ENCODE peak calls at places on chromosomes 13 and 19, in nine cellular contexts. One of them, this sample, is unnamed.

GRCh38 chr19:49847731-49848696 is 2.9 kb upstream of the PTOV1 start:
- DNase-seq in neural progenitor cell: no peak
- DNase-seq in GM23248: peak
- DNase-seq in MM.1S: no peak
- DNase-seq in OCI-LY7: no peak
- DNase-seq in HCT116: peak
- DNase-seq in PC-3: peak
- DNase-seq in hepatocyte: no peak
- DNase-seq in GM23338: no peak
- DNase-seq in this sample: no peak

GRCh38 chr19:30453768-30454167 is 81.6 kb downstream of the ZNF536 start:
- DNase-seq in neural progenitor cell: no peak
- DNase-seq in GM23248: no peak
- DNase-seq in MM.1S: no peak
- DNase-seq in OCI-LY7: no peak
- DNase-seq in HCT116: no peak
- DNase-seq in PC-3: no peak
- DNase-seq in hepatocyte: no peak
- DNase-seq in GM23338: no peak
- DNase-seq in this sample: no peak

GRCh38 chr13:53206455-53206854 is 177.8 kb downstream of the OLFM4 start:
- DNase-seq in neural progenitor cell: no peak
- DNase-seq in GM23248: peak
- DNase-seq in MM.1S: no peak
- DNase-seq in OCI-LY7: peak
- DNase-seq in HCT116: no peak
- DNase-seq in PC-3: peak
- DNase-seq in hepatocyte: no peak
- DNase-seq in GM23338: peak
- DNase-seq in this sample: peak

GRCh38 chr19:53877361-53877766 is 4.6 kb upstream of the PRKCG start:
- DNase-seq in neural progenitor cell: no peak
- DNase-seq in GM23248: peak
- DNase-seq in MM.1S: no peak
- DNase-seq in OCI-LY7: no peak
- DNase-seq in HCT116: no peak
- DNase-seq in PC-3: no peak
- DNase-seq in hepatocyte: no peak
- DNase-seq in GM23338: peak
- DNase-seq in this sample: no peak

GRCh38 chr13:89967701-89968100 is 1379.8 kb upstream of the MIR17HG start:
- DNase-seq in neural progenitor cell: no peak
- DNase-seq in GM23248: no peak
- DNase-seq in MM.1S: no peak
- DNase-seq in OCI-LY7: no peak
- DNase-seq in HCT116: no peak
- DNase-seq in PC-3: no peak
- DNase-seq in hepatocyte: no peak
- DNase-seq in GM23338: no peak
- DNase-seq in this sample: no peak

GRCh38 chr13:51995677-51996551 is 15.3 kb downstream of the ATP7B start:
- DNase-seq in neural progenitor cell: peak
- DNase-seq in GM23248: no peak
- DNase-seq in MM.1S: no peak
- DNase-seq in OCI-LY7: no peak
- DNase-seq in HCT116: no peak
- DNase-seq in PC-3: no peak
- DNase-seq in hepatocyte: no peak
- DNase-seq in GM23338: peak
- DNase-seq in this sample: no peak

GRCh38 chr13:97211986-97212385 is 10.1 kb upstream of the MBNL2 start:
- DNase-seq in neural progenitor cell: no peak
- DNase-seq in GM23248: no peak
- DNase-seq in MM.1S: no peak
- DNase-seq in OCI-LY7: no peak
- DNase-seq in HCT116: no peak
- DNase-seq in PC-3: no peak
- DNase-seq in hepatocyte: no peak
- DNase-seq in GM23338: no peak
- DNase-seq in this sample: no peak

GRCh38 chr19:13396256-13397080 is 109.8 kb downstream of the CACNA1A start:
- DNase-seq in neural progenitor cell: peak
- DNase-seq in GM23248: peak
- DNase-seq in MM.1S: no peak
- DNase-seq in OCI-LY7: peak
- DNase-seq in HCT116: peak
- DNase-seq in PC-3: peak
- DNase-seq in hepatocyte: peak
- DNase-seq in GM23338: peak
- DNase-seq in this sample: no peak

GRCh38 chr13:85383291-85383690 is 415.9 kb downstream of the SLITRK6 start:
- DNase-seq in neural progenitor cell: no peak
- DNase-seq in GM23248: no peak
- DNase-seq in MM.1S: no peak
- DNase-seq in OCI-LY7: peak
- DNase-seq in HCT116: no peak
- DNase-seq in PC-3: no peak
- DNase-seq in hepatocyte: no peak
- DNase-seq in GM23338: no peak
- DNase-seq in this sample: no peak

GRCh38 chr13:85381082-85381481 is 418.1 kb downstream of the SLITRK6 start:
- DNase-seq in neural progenitor cell: no peak
- DNase-seq in GM23248: no peak
- DNase-seq in MM.1S: no peak
- DNase-seq in OCI-LY7: no peak
- DNase-seq in HCT116: no peak
- DNase-seq in PC-3: peak
- DNase-seq in hepatocyte: no peak
- DNase-seq in GM23338: no peak
- DNase-seq in this sample: no peak

GRCh38 chr13:85386424-85386823 is 412.8 kb downstream of the SLITRK6 start:
- DNase-seq in neural progenitor cell: peak
- DNase-seq in GM23248: no peak
- DNase-seq in MM.1S: no peak
- DNase-seq in OCI-LY7: peak
- DNase-seq in HCT116: no peak
- DNase-seq in PC-3: no peak
- DNase-seq in hepatocyte: no peak
- DNase-seq in GM23338: no peak
- DNase-seq in this sample: peak
- TF ChIP-seq EZH2phosphoT487 in neural progenitor cell: no peak
- TF ChIP-seq EZH2phosphoT487 in GM23248: no peak
- TF ChIP-seq EZH2phosphoT487 in MM.1S: no peak
- TF ChIP-seq EZH2phosphoT487 in OCI-LY7: no peak
- TF ChIP-seq EZH2phosphoT487 in HCT116: no peak
- TF ChIP-seq EZH2phosphoT487 in PC-3: no peak
- TF ChIP-seq EZH2phosphoT487 in hepatocyte: no peak
- TF ChIP-seq EZH2phosphoT487 in GM23338: no peak
- TF ChIP-seq EZH2phosphoT487 in this sample: no peak

GRCh38 chr13:39485314-39485700 is 117.7 kb downstream of the LHFPL6 start:
- DNase-seq in neural progenitor cell: no peak
- DNase-seq in GM23248: peak
- DNase-seq in MM.1S: no peak
- DNase-seq in OCI-LY7: no peak
- DNase-seq in HCT116: no peak
- DNase-seq in PC-3: no peak
- DNase-seq in hepatocyte: no peak
- DNase-seq in GM23338: no peak
- DNase-seq in this sample: no peak
- TF ChIP-seq EZH2phosphoT487 in neural progenitor cell: no peak
- TF ChIP-seq EZH2phosphoT487 in GM23248: no peak
- TF ChIP-seq EZH2phosphoT487 in MM.1S: no peak
- TF ChIP-seq EZH2phosphoT487 in OCI-LY7: no peak
- TF ChIP-seq EZH2phosphoT487 in HCT116: no peak
- TF ChIP-seq EZH2phosphoT487 in PC-3: no peak
- TF ChIP-seq EZH2phosphoT487 in hepatocyte: no peak
- TF ChIP-seq EZH2phosphoT487 in GM23338: no peak
- TF ChIP-seq EZH2phosphoT487 in this sample: no peak

DNA sequence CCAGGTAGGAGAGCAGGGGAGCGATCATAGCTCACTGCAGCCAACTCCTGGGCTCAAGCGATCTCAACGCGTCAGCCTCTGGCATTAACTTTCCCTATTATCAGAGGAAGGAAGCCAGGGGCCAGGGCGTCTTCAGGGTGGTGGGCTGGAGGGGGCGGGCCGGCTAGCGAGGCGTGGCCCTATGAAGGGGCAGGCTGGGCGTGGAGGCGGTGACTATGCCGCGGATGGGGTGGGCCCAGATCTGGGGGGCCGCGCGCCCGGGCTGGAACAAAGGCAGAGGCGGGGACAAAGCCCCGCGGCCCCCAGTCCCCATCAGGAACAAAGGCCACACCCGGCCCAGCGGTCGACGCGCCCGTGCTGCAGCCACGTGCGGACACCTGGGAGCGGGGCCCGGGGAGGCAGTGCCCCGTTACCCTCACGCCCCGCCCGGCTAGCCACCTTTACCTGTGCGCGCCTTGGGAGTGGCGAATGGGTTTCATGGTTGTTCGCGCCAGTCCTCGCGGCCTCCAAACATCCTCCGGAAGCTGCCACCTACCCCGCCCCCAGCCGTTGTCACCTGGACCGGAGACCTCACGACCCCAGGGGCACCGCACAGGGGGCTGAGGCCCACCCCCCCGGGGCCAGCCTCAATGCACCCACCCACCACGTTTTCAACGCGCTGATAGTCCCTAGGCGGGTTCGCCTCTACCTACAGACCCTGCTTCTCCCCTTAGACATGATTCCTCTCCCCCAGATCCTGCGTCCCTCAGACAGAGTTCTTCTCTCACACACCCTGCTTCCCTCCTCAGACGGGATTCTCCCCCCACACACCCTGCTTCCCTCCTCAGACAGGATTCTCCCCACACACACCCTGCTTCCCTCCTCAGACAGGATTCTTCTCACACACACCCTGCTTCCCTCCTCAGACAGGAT is 5.4 kb upstream of the TRIM28 start:
- DNase-seq in neural progenitor cell: peak
- DNase-seq in GM23248: no peak
- DNase-seq in MM.1S: no peak
- DNase-seq in OCI-LY7: no peak
- DNase-seq in HCT116: no peak
- DNase-seq in PC-3: no peak
- DNase-seq in hepatocyte: peak
- DNase-seq in GM23338: peak
- DNase-seq in this sample: no peak
- TF ChIP-seq EZH2phosphoT487 in neural progenitor cell: no peak
- TF ChIP-seq EZH2phosphoT487 in GM23248: no peak
- TF ChIP-seq EZH2phosphoT487 in MM.1S: no peak
- TF ChIP-seq EZH2phosphoT487 in OCI-LY7: no peak
- TF ChIP-seq EZH2phosphoT487 in HCT116: no peak
- TF ChIP-seq EZH2phosphoT487 in PC-3: no peak
- TF ChIP-seq EZH2phosphoT487 in hepatocyte: no peak
- TF ChIP-seq EZH2phosphoT487 in GM23338: no peak
- TF ChIP-seq EZH2phosphoT487 in this sample: no peak

GRCh38 chr13:39350461-39350881 is 252.5 kb downstream of the LHFPL6 start:
- DNase-seq in neural progenitor cell: peak
- DNase-seq in GM23248: no peak
- DNase-seq in MM.1S: no peak
- DNase-seq in OCI-LY7: no peak
- DNase-seq in HCT116: no peak
- DNase-seq in PC-3: no peak
- DNase-seq in hepatocyte: no peak
- DNase-seq in GM23338: peak
- DNase-seq in this sample: no peak
- TF ChIP-seq EZH2phosphoT487 in neural progenitor cell: no peak
- TF ChIP-seq EZH2phosphoT487 in GM23248: no peak
- TF ChIP-seq EZH2phosphoT487 in MM.1S: no peak
- TF ChIP-seq EZH2phosphoT487 in OCI-LY7: no peak
- TF ChIP-seq EZH2phosphoT487 in HCT116: no peak
- TF ChIP-seq EZH2phosphoT487 in PC-3: no peak
- TF ChIP-seq EZH2phosphoT487 in hepatocyte: no peak
- TF ChIP-seq EZH2phosphoT487 in GM23338: no peak
- TF ChIP-seq EZH2phosphoT487 in this sample: no peak

This sample was measured in SK-N-SH.